ENCODE peak calls at places on chromosomes 12 and 14, in four cellular contexts. S is HepG2, D is K562, E is GM12878. C is an unnamed sample.

GRCh38 chr12:131764738-131765137 is 53.8 kb downstream of the SFSWAP start:
- DNase-seq in S (no peak), D (no peak), E (no peak), C (no peak)

GRCh38 chr12:127280393-127281275 is 986.3 kb upstream of the TMEM132C start:
- DNase-seq in S (peak), D (peak), E (no peak), C (peak)

GRCh38 chr12:56222531-56222895 is 791 bp upstream of the RNF41 start:
- DNase-seq in S (no peak), D (no peak), E (no peak), C (no peak)

GRCh38 chr12:64392221-64392620 is 1.7 kb upstream of the C12orf56 start:
- DNase-seq in S (no peak), D (peak), E (no peak), C (no peak)

GRCh38 chr12:76568130-76568529 is 8.6 kb upstream of the OSBPL8 start:
- DNase-seq in S (no peak), D (no peak), E (no peak), C (no peak)

GRCh38 chr12:27967551-27968054 is 4.9 kb downstream of the PTHLH start:
- DNase-seq in S (no peak), D (no peak), E (no peak), C (no peak)

GRCh38 chr12:2959194-2959507 is at the start of gene TEAD4:
- DNase-seq in S (peak), D (peak), E (no peak), C (peak)

GRCh38 chr12:3199551-3200031 is 122.4 kb downstream of the TSPAN9 start:
- DNase-seq in S (no peak), D (no peak), E (no peak), C (no peak)

GRCh38 chr14:102910442-102910841 is 12.0 kb upstream of the AMN start:
- DNase-seq in S (no peak), D (no peak), E (no peak), C (no peak)

GRCh38 chr12:55681142-55682077 is 26.3 kb downstream of the ITGA7 start:
- DNase-seq in S (peak), D (peak), E (no peak), C (peak)

GRCh38 chr12:21697829-21698630 is 40.4 kb upstream of the LDHB start:
- DNase-seq in S (peak), D (peak), E (no peak), C (peak)

GRCh38 chr14:51085007-51085406 is 9.9 kb downstream of the TRIM9 start:
- DNase-seq in S (no peak), D (no peak), E (no peak), C (no peak)

GRCh38 chr14:90294872-90295271 is 36.9 kb downstream of the NRDE2 start:
- DNase-seq in S (no peak), D (no peak), E (no peak), C (no peak)

GRCh38 chr14:39374846-39375245 is 57.4 kb downstream of the FBXO33 start:
- DNase-seq in S (no peak), D (no peak), E (no peak), C (no peak)

GRCh38 chr12:98154850-98155249 is 360.5 kb upstream of the TMPO start:
- DNase-seq in S (peak), D (no peak), E (no peak), C (peak)

GRCh38 chr14:101365329-101366158 is 195.8 kb upstream of the DIO3 start:
- DNase-seq in S (no peak), D (no peak), E (no peak), C (no peak)

GRCh38 chr14:42782744-42783143 is 1176.1 kb downstream of the LRFN5 start:
- DNase-seq in S (no peak), D (no peak), E (no peak), C (no peak)

GRCh38 chr14:73818821-73819220 is 32.8 kb upstream of the PTGR2 start:
- DNase-seq in S (no peak), D (no peak), E (no peak), C (no peak)

GRCh38 chr12:12432373-12432772 is 75.5 kb downstream of the BORCS5 start:
- DNase-seq in S (no peak), D (no peak), E (no peak), C (no peak)

GRCh38 chr12:59929091-59929490 is 333.3 kb downstream of the SLC16A7 start:
- DNase-seq in S (no peak), D (no peak), E (no peak), C (no peak)

GRCh38 chr12:30806989-30807694 is 52.4 kb upstream of the CAPRIN2 start:
- DNase-seq in S (peak), D (peak), E (peak), C (peak)

GRCh38 chr12:27505124-27505523 is 18.9 kb upstream of the PPFIBP1 start:
- DNase-seq in S (no peak), D (no peak), E (no peak), C (no peak)

GRCh38 chr14:89178802-89179201 is 238.2 kb downstream of the FOXN3 start:
- DNase-seq in S (no peak), D (no peak), E (no peak), C (no peak)

GRCh38 chr14:66539034-66539433 is 31.1 kb downstream of the GPHN start:
- DNase-seq in S (no peak), D (no peak), E (peak), C (no peak)

GRCh38 chr14:100128688-100129087 is 30.8 kb downstream of the DEGS2 start:
- DNase-seq in S (no peak), D (no peak), E (no peak), C (no peak)
- TF ChIP-seq REST in S (no peak), D (no peak), E (no peak), C (no peak)

GRCh38 chr14:105171004-105171673 is 2.6 kb upstream of the JAG2 start:
- DNase-seq in S (no peak), D (no peak), E (no peak), C (no peak)
- TF ChIP-seq ATF3 in S (no peak), D (no peak), E (no peak), C (no peak)

GRCh38 chr12:124442772-124443445 is 124.5 kb downstream of the NCOR2 start:
- DNase-seq in S (no peak), D (no peak), E (no peak), C (no peak)
- H3K9ac ChIP-seq in S (no peak), D (peak), E (no peak), C (no peak)

GRCh38 chr14:30445852-30446251 is 113.1 kb upstream of the G2E3 start:
- DNase-seq in S (no peak), D (no peak), E (no peak), C (no peak)
- TF ChIP-seq REST in S (no peak), D (no peak), E (no peak), C (no peak)

GRCh38 chr12:102069707-102070106 is 7.9 kb upstream of the WASHC3 start:
- DNase-seq in S (no peak), D (no peak), E (no peak), C (no peak)
- TF ChIP-seq ATF3 in S (no peak), D (no peak), E (no peak), C (no peak)

DNA sequence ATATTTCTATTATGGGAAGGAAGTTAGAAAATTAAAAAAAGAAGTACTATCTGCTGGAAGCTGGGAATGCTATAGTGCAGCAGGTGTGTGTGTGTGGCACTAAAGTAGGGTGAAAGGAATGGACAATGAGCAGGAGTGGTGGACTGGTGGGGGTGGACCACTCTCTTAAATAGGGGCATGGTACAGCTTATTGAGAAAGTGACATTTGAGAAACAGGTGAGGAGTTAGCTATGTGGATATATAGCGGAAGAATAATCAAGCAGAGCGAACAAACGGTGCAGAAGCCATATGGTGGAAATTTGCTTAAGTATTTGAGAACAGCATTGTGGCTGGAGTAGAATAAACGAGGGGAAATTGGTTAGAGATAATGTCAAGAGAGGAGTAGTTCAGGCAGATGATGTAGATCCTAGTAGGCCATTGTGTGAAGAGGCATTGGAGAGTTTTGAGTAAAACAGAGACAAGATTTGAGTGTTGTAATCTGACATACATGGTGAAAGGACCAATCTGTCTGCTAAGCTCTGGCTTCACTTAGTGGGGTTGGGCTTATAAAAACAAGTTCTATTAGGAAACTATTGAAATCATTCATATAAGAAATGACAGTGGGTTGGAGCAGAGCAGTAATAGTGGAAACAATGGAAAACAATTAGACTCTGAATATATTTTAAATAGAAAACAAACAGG is 149.2 kb upstream of the SYT10 start:
- DNase-seq in S (no peak), D (peak), E (no peak), C (no peak)
- H3K9ac ChIP-seq in S (no peak), D (no peak), E (no peak), C (no peak)

GRCh38 chr12:82530394-82530793 is 156.3 kb upstream of the TMTC2 start:
- DNase-seq in S (no peak), D (no peak), E (no peak), C (no peak)

GRCh38 chr12:82527165-82527780 is 159.4 kb upstream of the TMTC2 start:
- DNase-seq in S (peak), D (peak), E (no peak), C (peak)

GRCh38 chr12:82525616-82526015 is 161.1 kb upstream of the TMTC2 start:
- DNase-seq in S (no peak), D (no peak), E (no peak), C (no peak)

GRCh38 chr12:82529954-82530353 is 156.8 kb upstream of the TMTC2 start:
- DNase-seq in S (no peak), D (no peak), E (no peak), C (no peak)

GRCh38 chr12:82529096-82529495 is 157.6 kb upstream of the TMTC2 start:
- DNase-seq in S (no peak), D (no peak), E (no peak), C (no peak)
- TF ChIP-seq REST in S (no peak), D (no peak), E (no peak), C (no peak)

GRCh38 chr12:5257763-5258475 is 174.0 kb upstream of the NTF3 start:
- DNase-seq in S (no peak), D (no peak), E (no peak), C (no peak)

GRCh38 chr12:5258966-5259365 is 172.9 kb upstream of the NTF3 start:
- DNase-seq in S (no peak), D (no peak), E (no peak), C (no peak)

GRCh38 chr12:5259523-5259922 is 172.4 kb upstream of the NTF3 start:
- DNase-seq in S (no peak), D (no peak), E (no peak), C (no peak)

GRCh38 chr12:5260086-5260485 is 171.8 kb upstream of the NTF3 start:
- DNase-seq in S (no peak), D (no peak), E (no peak), C (no peak)

DNA sequence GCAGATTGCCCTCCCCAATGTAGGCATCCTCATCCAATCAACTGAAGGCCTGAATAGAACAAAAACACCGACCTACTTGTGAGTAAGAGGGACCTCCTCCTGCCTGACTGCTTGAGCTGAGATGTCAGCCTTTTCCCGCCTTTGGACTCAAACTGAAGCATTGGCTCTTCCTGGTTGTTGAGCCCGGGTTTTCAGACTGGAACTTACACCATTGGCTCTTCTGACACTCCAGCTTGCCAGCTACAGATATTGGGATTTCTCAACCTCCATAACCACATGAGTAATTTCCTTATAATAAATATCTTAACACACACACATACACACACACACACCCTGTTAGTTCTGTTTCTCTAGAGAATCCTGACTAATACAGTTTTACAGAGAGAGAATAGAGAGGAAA is 173.4 kb upstream of the NTF3 start:
- DNase-seq in S (no peak), D (no peak), E (no peak), C (no peak)
- TF ChIP-seq ATF3 in S (no peak), D (no peak), E (no peak), C (no peak)

DNA sequence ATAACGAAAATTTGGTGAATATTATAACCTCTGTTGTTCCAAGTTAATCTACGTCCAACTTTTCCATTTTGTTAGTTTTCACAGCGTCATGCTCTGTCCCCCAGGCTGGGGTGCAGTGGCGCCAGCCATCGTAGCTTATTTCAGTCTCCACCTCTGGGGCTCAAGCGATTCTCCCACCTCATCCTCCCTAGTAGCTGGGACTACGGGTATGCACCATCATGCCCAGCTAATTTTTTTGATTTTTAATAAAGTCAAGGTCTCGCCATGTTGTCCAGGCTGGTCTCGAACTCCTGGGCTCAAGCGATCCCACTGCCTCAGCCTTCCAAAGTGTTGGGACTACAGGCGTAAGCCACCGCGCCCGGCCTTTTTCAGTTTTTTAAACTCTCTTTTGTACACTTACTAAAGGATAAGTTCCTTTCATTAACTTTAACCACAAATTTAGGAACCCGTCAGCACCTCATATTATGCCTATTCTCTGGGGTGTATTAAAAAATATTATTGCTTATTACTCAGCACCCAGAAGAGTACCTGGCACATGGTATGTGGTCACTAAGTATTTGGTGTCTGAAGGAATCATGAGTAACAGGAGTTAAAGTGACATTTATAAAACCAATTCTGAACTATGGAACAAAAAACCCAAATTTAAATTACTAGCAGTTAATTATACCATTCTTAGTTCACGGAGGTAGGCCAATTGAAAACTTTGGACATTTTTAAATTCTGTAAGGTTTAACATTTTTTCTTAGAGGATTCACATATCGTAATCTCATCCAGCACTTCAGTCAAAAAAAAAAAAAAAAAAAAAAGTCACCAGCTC is 925 bp upstream of the MIPOL1 start:
- DNase-seq in S (no peak), D (peak), E (no peak), C (no peak)
- H3K9ac ChIP-seq in S (peak), D (peak), E (no peak), C (peak)